ENCODE peak calls at places on chromosomes 7 and 10, in four cellular contexts. W, Q, M and T are unnamed samples.

GRCh38 chr7:30157217-30157616 is 22.4 kb downstream of the MTURN start:
- DNase-seq in W (no peak), Q (no peak), M (no peak), T (no peak)

GRCh38 chr7:53835301-53835700 is 706.9 kb upstream of the VSTM2A start:
- DNase-seq in W (no peak), Q (no peak), M (no peak), T (no peak)

GRCh38 chr7:90957883-90958282 is 306.4 kb upstream of the FZD1 start:
- DNase-seq in W (no peak), Q (no peak), M (no peak), T (no peak)

GRCh38 chr10:111076191-111076681 is 593 bp upstream of the ADRA2A start:
- DNase-seq in W (peak), Q (peak), M (peak), T (no peak)

GRCh38 chr7:108002726-108003590 is at the start of gene LAMB1:
- DNase-seq in W (peak), Q (peak), M (peak), T (peak)

GRCh38 chr10:110852255-110852896 is 19.4 kb upstream of the PDCD4 start:
- DNase-seq in W (no peak), Q (peak), M (no peak), T (peak)

GRCh38 chr10:84820121-84820520 is 491.7 kb downstream of the CCSER2 start:
- DNase-seq in W (peak), Q (no peak), M (no peak), T (peak)

GRCh38 chr10:59575269-59575668 is 134.4 kb downstream of the SLC16A9 start:
- DNase-seq in W (no peak), Q (no peak), M (no peak), T (no peak)

GRCh38 chr7:118153551-118154177 is 30.3 kb upstream of the LSM8 start:
- DNase-seq in W (peak), Q (peak), M (no peak), T (peak)

GRCh38 chr7:101995121-101995520 is 177.7 kb downstream of the CUX1 start:
- DNase-seq in W (no peak), Q (no peak), M (no peak), T (no peak)

GRCh38 chr7:157808042-157808441 is 471.2 kb downstream of the DNAJB6 start:
- DNase-seq in W (no peak), Q (no peak), M (no peak), T (no peak)

GRCh38 chr7:8305104-8305503 is 43.1 kb upstream of the ICA1 start:
- DNase-seq in W (no peak), Q (no peak), M (no peak), T (no peak)

GRCh38 chr7:66597472-66597871 is 31.2 kb upstream of the KCTD7 start:
- DNase-seq in W (no peak), Q (no peak), M (no peak), T (no peak)

DNA sequence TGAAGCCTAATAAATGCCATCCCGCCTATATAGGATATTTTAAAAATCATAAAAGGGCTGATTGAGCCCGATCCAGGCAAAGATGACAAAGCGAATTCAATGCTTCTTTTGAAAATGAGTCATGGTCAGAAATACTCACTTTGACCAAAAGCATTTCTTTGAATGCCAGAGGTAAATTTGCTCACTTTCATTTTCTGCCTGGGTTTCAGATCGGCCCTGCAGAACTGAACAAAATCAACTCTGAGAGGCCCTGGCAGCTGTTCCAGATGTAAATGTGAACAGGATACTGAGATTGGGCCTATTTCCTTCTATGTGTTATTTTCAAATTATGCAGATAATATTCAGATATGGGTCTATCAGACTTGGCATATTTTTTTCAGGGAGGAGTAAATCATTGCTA is 114.8 kb upstream of the ARID5B start:
- DNase-seq in W (no peak), Q (peak), M (peak), T (no peak)
- TF ChIP-seq SMC3 in W (no peak), Q (no peak), M (no peak), T (no peak)

GRCh38 chr10:4812952-4813351 is 13.1 kb upstream of the AKR1E2 start:
- DNase-seq in W (no peak), Q (peak), M (peak), T (peak)
- TF ChIP-seq MAZ in W (no peak), Q (no peak), M (no peak), T (no peak)

DNA sequence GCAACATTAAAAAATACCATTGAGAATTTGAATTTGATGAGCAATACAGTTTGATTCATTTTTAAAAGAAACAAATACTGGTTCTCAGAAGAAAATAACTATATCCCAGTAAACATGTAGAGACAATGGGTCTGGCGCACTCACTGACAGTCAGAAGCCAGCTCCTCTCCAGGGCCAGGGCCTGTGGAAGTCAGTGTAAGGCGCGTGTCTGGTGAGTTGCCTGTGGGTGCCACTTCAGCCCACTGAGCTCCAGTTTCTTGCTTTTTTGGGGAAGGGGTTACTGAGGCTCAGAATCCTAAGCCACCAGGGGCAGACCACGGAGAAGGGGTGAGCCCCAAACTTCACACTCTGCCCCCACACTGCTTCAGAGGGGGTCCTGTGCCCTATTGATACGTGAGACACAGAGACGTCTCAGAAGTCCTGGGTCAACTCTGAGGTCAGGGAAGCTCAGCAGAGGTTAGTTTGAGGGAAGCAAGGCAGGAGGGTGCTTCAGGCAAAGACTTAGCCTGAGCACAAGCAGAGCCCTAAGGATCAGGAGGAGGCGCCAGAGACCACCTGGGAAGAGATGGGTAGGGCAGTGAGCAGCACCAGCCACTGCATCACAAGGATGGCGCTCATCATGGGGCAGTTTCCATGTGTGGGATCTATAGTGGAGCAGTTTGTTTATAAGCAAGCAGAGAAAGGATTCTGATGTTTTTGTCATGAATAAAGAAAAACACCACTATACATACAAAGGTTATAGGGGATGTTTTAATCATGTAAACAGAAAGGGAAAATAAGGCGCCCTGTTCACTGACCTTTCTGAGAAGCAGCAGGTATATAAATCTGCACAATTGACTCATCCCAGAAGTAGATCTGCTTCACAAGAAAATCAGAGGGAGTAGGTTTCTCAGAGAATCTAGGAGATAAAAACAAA is 95.7 kb downstream of the PKD1L1 start:
- DNase-seq in W (no peak), Q (no peak), M (no peak), T (no peak)
- TF ChIP-seq SMC3 in W (no peak), Q (no peak), M (no peak), T (no peak)

DNA sequence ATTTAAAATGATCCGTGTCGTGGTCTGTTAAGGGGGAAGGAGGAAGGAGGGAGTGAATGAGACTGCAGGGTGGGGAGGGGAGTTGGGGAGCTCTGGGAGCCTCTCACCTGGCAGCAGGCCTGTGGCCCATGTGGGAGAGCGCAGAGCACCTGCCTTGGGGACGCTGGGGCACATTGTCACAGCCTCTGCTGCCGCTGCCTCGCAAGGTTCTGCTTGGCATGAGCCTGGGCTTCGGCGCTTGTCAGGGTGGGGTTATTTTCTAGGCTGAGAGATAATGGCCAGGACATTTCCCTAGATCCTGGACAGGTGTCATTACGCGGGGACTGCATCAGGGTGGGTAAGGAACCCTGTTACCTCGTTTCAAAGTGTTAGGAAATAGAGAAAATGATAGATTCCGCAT is 2.2 kb upstream of the SUN1 start:
- DNase-seq in W (no peak), Q (no peak), M (no peak), T (no peak)
- TF ChIP-seq MAZ in W (no peak), Q (no peak), M (no peak), T (no peak)

GRCh38 chr7:50333266-50333665 is 28.8 kb downstream of the IKZF1 start:
- DNase-seq in W (no peak), Q (no peak), M (no peak), T (no peak)

GRCh38 chr7:50332241-50333176 is 28.0 kb downstream of the IKZF1 start:
- DNase-seq in W (no peak), Q (no peak), M (no peak), T (no peak)

GRCh38 chr7:50330254-50330653 is 25.7 kb downstream of the IKZF1 start:
- DNase-seq in W (no peak), Q (no peak), M (no peak), T (no peak)

GRCh38 chr7:50330701-50331100 is 26.2 kb downstream of the IKZF1 start:
- DNase-seq in W (no peak), Q (no peak), M (no peak), T (no peak)

GRCh38 chr7:50331564-50332208 is 27.2 kb downstream of the IKZF1 start:
- DNase-seq in W (no peak), Q (no peak), M (no peak), T (no peak)
- TF ChIP-seq SMC3 in W (no peak), Q (no peak), M (no peak), T (no peak)

GRCh38 chr10:5461201-5461585 is 38.2 kb downstream of the CALML5 start:
- DNase-seq in W (no peak), Q (no peak), M (no peak), T (no peak)
- TF ChIP-seq MAZ in W (no peak), Q (no peak), M (no peak), T (no peak)

DNA sequence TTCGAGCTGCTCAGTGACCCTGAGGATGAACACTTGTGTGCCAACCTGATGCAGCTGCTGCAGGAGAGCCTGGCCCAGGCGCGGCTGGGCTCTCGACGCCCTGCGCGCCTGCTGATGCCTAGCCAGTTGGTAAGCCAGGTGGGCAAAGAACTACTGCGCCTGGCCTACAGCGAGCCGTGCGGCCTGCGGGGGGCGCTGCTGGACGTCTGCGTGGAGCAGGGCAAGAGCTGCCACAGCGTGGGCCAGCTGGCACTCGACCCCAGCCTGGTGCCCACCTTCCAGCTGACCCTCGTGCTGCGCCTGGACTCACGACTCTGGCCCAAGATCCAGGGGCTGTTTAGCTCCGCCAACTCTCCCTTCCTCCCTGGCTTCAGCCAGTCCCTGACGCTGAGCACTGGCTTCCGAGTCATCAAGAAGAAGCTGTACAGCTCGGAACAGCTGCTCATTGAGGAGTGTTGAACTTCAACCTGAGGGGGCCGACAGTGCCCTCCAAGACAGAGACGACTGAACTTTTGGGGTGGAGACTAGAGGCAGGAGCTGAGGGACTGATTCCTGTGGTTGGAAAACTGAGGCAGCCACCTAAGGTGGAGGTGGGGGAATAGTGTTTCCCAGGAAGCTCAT is 1.1 kb downstream of the DDIT4 start:
- DNase-seq in W (peak), Q (peak), M (peak), T (no peak)
- TF ChIP-seq SMC3 in W (peak), Q (peak), M (peak), T (no peak)

GRCh38 chr10:67666416-67667043 is 29.5 kb downstream of the CTNNA3 start:
- DNase-seq in W (peak), Q (peak), M (peak), T (peak)
- TF ChIP-seq MAZ in W (no peak), Q (no peak), M (no peak), T (no peak)